ENCODE peak calls at places on chromosomes 12 and 14, in nine cellular contexts. M is amygdala; A is NCI-H1417; S is activated CD4-positive, alpha-beta T cell treated with anti-CD3 and anti-CD28 coated beads, Interleukin-2, amount 10 ng/mL, durations not matched to agents 7 days and 5 days; E is ELR; J is 8988T; Z is nephron progenitor cell; G is GM23338; I is glutamatergic neuron. B is an unnamed sample.

GRCh38 chr14:70052990-70053389 is 135.8 kb downstream of the SLC8A3 start:
- DNase-seq in M (no peak), A (no peak), S (peak), E (peak), J (no peak), Z (peak), G (peak), I (no peak), B (no peak)

GRCh38 chr14:101927859-101928258 is 36.5 kb upstream of the DYNC1H1 start:
- DNase-seq in M (no peak), A (no peak), S (no peak), E (peak), J (no peak), Z (peak), G (no peak), I (no peak), B (no peak)

GRCh38 chr14:34498684-34499412 is 36.8 kb upstream of the SPTSSA start:
- DNase-seq in M (no peak), A (peak), S (peak), E (peak), J (no peak), Z (no peak), G (peak), I (no peak), B (no peak)

GRCh38 chr12:106018286-106018685 is 120.5 kb downstream of the NUAK1 start:
- DNase-seq in M (no peak), A (no peak), S (no peak), E (no peak), J (no peak), Z (no peak), G (peak), I (no peak), B (no peak)

GRCh38 chr12:65282840-65283239 is 4.4 kb downstream of the MSRB3 start:
- DNase-seq in M (no peak), A (no peak), S (no peak), E (peak), J (no peak), Z (no peak), G (no peak), I (no peak), B (no peak)

GRCh38 chr14:75318353-75318752 is 39.7 kb downstream of the FOS start:
- DNase-seq in M (no peak), A (no peak), S (no peak), E (no peak), J (no peak), Z (no peak), G (no peak), I (no peak), B (no peak)

GRCh38 chr12:52139579-52140062 is 52.2 kb downstream of the KRT80 start:
- DNase-seq in M (no peak), A (peak), S (peak), E (peak), J (peak), Z (peak), G (peak), I (no peak), B (peak)

GRCh38 chr12:27384261-27384590 is 51.6 kb downstream of the BMAL2 start:
- DNase-seq in M (no peak), A (no peak), S (no peak), E (no peak), J (no peak), Z (no peak), G (no peak), I (no peak), B (no peak)

GRCh38 chr14:22147716-22148115 is 441.3 kb downstream of the DAD1 start:
- DNase-seq in M (no peak), A (no peak), S (peak), E (no peak), J (no peak), Z (no peak), G (peak), I (no peak), B (no peak)

GRCh38 chr14:99206053-99206452 is 65.9 kb downstream of the BCL11B start:
- DNase-seq in M (no peak), A (no peak), S (no peak), E (no peak), J (no peak), Z (no peak), G (no peak), I (no peak), B (no peak)

GRCh38 chr12:76085159-76085868 is 829 bp upstream of the NAP1L1 start:
- DNase-seq in M (no peak), A (peak), S (peak), E (peak), J (no peak), Z (no peak), G (no peak), I (no peak), B (peak)

GRCh38 chr14:96039633-96040311 is 610 bp downstream of the C14orf132 start:
- DNase-seq in M (peak), A (peak), S (no peak), E (peak), J (no peak), Z (peak), G (peak), I (peak), B (peak)

GRCh38 chr14:72303930-72304329 is 371.7 kb downstream of the RGS6 start:
- DNase-seq in M (no peak), A (no peak), S (no peak), E (no peak), J (no peak), Z (no peak), G (no peak), I (no peak), B (no peak)

GRCh38 chr14:51547260-51547659 is 104.5 kb upstream of the FRMD6 start:
- DNase-seq in M (no peak), A (no peak), S (no peak), E (peak), J (peak), Z (no peak), G (no peak), I (no peak), B (no peak)

GRCh38 chr12:108783446-108783845 is 52.1 kb upstream of the CORO1C start:
- DNase-seq in M (no peak), A (peak), S (no peak), E (no peak), J (no peak), Z (no peak), G (no peak), I (no peak), B (no peak)

GRCh38 chr12:55742719-55743130 is at the start of gene GDF11:
- DNase-seq in M (peak), A (peak), S (peak), E (peak), J (peak), Z (no peak), G (peak), I (peak), B (peak)

GRCh38 chr12:88142610-88142991 is 494 bp downstream of the TMTC3 start:
- DNase-seq in M (peak), A (peak), S (no peak), E (no peak), J (no peak), Z (peak), G (peak), I (peak), B (no peak)

GRCh38 chr12:85057370-85057963 is 21.3 kb downstream of the LRRIQ1 start:
- DNase-seq in M (no peak), A (peak), S (peak), E (peak), J (no peak), Z (peak), G (peak), I (peak), B (peak)

GRCh38 chr14:96256420-96256819 is 410 bp downstream of the BDKRB1 start:
- DNase-seq in M (no peak), A (no peak), S (no peak), E (no peak), J (no peak), Z (no peak), G (no peak), I (no peak), B (no peak)

GRCh38 chr12:57591567-57592325 is 754 bp downstream of the PIP4K2C start:
- DNase-seq in M (no peak), A (peak), S (no peak), E (peak), J (no peak), Z (peak), G (peak), I (peak), B (no peak)

GRCh38 chr14:49959822-49960408 is 67.0 kb downstream of the ARF6 start:
- DNase-seq in M (no peak), A (peak), S (peak), E (no peak), J (no peak), Z (peak), G (no peak), I (no peak), B (no peak)

GRCh38 chr12:52320784-52321400 is at the start of gene KRT83:
- DNase-seq in M (no peak), A (no peak), S (no peak), E (no peak), J (no peak), Z (no peak), G (no peak), I (no peak), B (no peak)

GRCh38 chr12:100566887-100567637 is 6.4 kb upstream of the GAS2L3 start:
- DNase-seq in M (no peak), A (no peak), S (no peak), E (peak), J (no peak), Z (no peak), G (no peak), I (no peak), B (no peak)

GRCh38 chr12:40697566-40698257 is 5.5 kb downstream of the CNTN1 start:
- DNase-seq in M (no peak), A (peak), S (no peak), E (no peak), J (no peak), Z (no peak), G (no peak), I (no peak), B (no peak)

GRCh38 chr12:70070494-70071007 is 172.7 kb upstream of the CNOT2 start:
- DNase-seq in M (no peak), A (peak), S (no peak), E (no peak), J (no peak), Z (peak), G (no peak), I (no peak), B (no peak)

GRCh38 chr12:20601668-20602280 is 93.4 kb upstream of the SLCO1C1 start:
- DNase-seq in M (no peak), A (no peak), S (no peak), E (peak), J (no peak), Z (no peak), G (peak), I (no peak), B (no peak)

GRCh38 chr14:74257078-74257987 is 18.1 kb downstream of the VSX2 start:
- DNase-seq in M (peak), A (peak), S (peak), E (peak), J (peak), Z (peak), G (peak), I (peak), B (peak)

GRCh38 chr14:101336203-101336602 is 225.1 kb upstream of the DIO3 start:
- DNase-seq in M (no peak), A (no peak), S (no peak), E (no peak), J (no peak), Z (no peak), G (no peak), I (no peak), B (no peak)

GRCh38 chr12:27305673-27306504 is 26.7 kb upstream of the BMAL2 start:
- DNase-seq in M (no peak), A (no peak), S (no peak), E (peak), J (no peak), Z (no peak), G (peak), I (no peak), B (no peak)

GRCh38 chr14:95142208-95142607 is 15.1 kb downstream of the DICER1 start:
- DNase-seq in M (no peak), A (no peak), S (no peak), E (no peak), J (no peak), Z (no peak), G (no peak), I (no peak), B (no peak)

GRCh38 chr14:24147761-24148428 is 597 bp downstream of the RNF31 start:
- DNase-seq in M (no peak), A (no peak), S (no peak), E (peak), J (no peak), Z (no peak), G (no peak), I (no peak), B (no peak)

GRCh38 chr14:50906326-50906725 is 34.5 kb downstream of the ABHD12B start:
- DNase-seq in M (no peak), A (peak), S (no peak), E (no peak), J (no peak), Z (no peak), G (no peak), I (no peak), B (no peak)

B was measured in HuH-7.5.